ENCODE peak calls at places on chromosome 21, in nine cellular contexts. R is choroid plexus epithelial cell, G is stomach, N is heart right ventricle, A is dorsolateral prefrontal cortex, F is fibroblast of the aortic adventitia, B is esophagus muscularis mucosa, W is mucosa of descending colon, O is HFF-Myc. Y is an unnamed sample.

GRCh38 chr21:42515708-42516502 is 2.3 kb downstream of the SLC37A1 start:
- DNase-seq in R (no peak), G (no peak), N (no peak), A (no peak), F (no peak), B (no peak), W (peak), O (no peak), Y (no peak)

GRCh38 chr21:18318156-18318555 is 73.5 kb downstream of the CHODL start:
- DNase-seq in R (no peak), G (no peak), N (no peak), A (no peak), F (no peak), B (no peak), W (no peak), O (no peak), Y (no peak)

GRCh38 chr21:26389971-26390641 is 183.0 kb downstream of the CYYR1 start:
- DNase-seq in R (peak), G (no peak), N (no peak), A (no peak), F (peak), B (no peak), W (no peak), O (peak), Y (no peak)

GRCh38 chr21:42056468-42056867 is 14.6 kb upstream of the UMODL1 start:
- DNase-seq in R (no peak), G (peak), N (no peak), A (no peak), F (no peak), B (no peak), W (peak), O (no peak), Y (no peak)

GRCh38 chr21:42298237-42298636 is 17.0 kb downstream of the TFF3 start:
- DNase-seq in R (no peak), G (no peak), N (no peak), A (no peak), F (no peak), B (no peak), W (no peak), O (no peak), Y (no peak)

GRCh38 chr21:38817371-38818335 is 11.9 kb downstream of the ETS2 start:
- DNase-seq in R (peak), G (no peak), N (no peak), A (no peak), F (peak), B (no peak), W (no peak), O (no peak), Y (no peak)

GRCh38 chr21:31943586-31943985 is 70.8 kb downstream of the HUNK start:
- DNase-seq in R (no peak), G (no peak), N (no peak), A (no peak), F (no peak), B (no peak), W (no peak), O (no peak), Y (no peak)

GRCh38 chr21:14581902-14582457 is 35.9 kb upstream of the SAMSN1 start:
- DNase-seq in R (no peak), G (no peak), N (no peak), A (no peak), F (no peak), B (no peak), W (no peak), O (no peak), Y (no peak)

GRCh38 chr21:25664462-25665070 is 25.5 kb downstream of the JAM2 start:
- DNase-seq in R (no peak), G (no peak), N (peak), A (no peak), F (peak), B (no peak), W (no peak), O (no peak), Y (no peak)

GRCh38 chr21:41786521-41786987 is 19.7 kb upstream of the RIPK4 start:
- DNase-seq in R (no peak), G (peak), N (no peak), A (no peak), F (peak), B (no peak), W (no peak), O (peak), Y (no peak)

GRCh38 chr21:41655259-41655658 is 111.6 kb downstream of the RIPK4 start:
- DNase-seq in R (no peak), G (no peak), N (no peak), A (no peak), F (no peak), B (no peak), W (no peak), O (no peak), Y (no peak)

GRCh38 chr21:31557956-31558838 is 101.3 kb upstream of the SOD1 start:
- DNase-seq in R (peak), G (no peak), N (no peak), A (peak), F (no peak), B (no peak), W (peak), O (no peak), Y (peak)

GRCh38 chr21:34867785-34868184 is 181.3 kb downstream of the RUNX1 start:
- DNase-seq in R (no peak), G (no peak), N (no peak), A (no peak), F (no peak), B (no peak), W (no peak), O (no peak), Y (no peak)

GRCh38 chr21:45289655-45290515 is 2.2 kb upstream of the POFUT2 start:
- DNase-seq in R (peak), G (peak), N (peak), A (no peak), F (no peak), B (no peak), W (peak), O (no peak), Y (no peak)
- TF ChIP-seq CTCF in R (peak), G (no peak), N (no peak), A (no peak), F (peak), B (peak), W (no peak), O (peak), Y (no peak)

GRCh38 chr21:40466893-40467483 is 380.0 kb downstream of the DSCAM start:
- DNase-seq in R (peak), G (no peak), N (peak), A (no peak), F (no peak), B (no peak), W (no peak), O (no peak), Y (no peak)
- TF ChIP-seq CTCF in R (no peak), G (no peak), N (peak), A (peak), F (no peak), B (peak), W (no peak), O (peak), Y (no peak)

GRCh38 chr21:36929622-36930021 is 36.8 kb downstream of the HLCS start:
- DNase-seq in R (peak), G (peak), N (no peak), A (peak), F (no peak), B (no peak), W (no peak), O (no peak), Y (no peak)
- TF ChIP-seq CTCF in R (peak), G (no peak), N (no peak), A (peak), F (no peak), B (no peak), W (no peak), O (peak), Y (no peak)

GRCh38 chr21:16945580-16945979 is 567.3 kb upstream of the CXADR start:
- DNase-seq in R (peak), G (no peak), N (no peak), A (no peak), F (peak), B (no peak), W (no peak), O (no peak), Y (no peak)

DNA sequence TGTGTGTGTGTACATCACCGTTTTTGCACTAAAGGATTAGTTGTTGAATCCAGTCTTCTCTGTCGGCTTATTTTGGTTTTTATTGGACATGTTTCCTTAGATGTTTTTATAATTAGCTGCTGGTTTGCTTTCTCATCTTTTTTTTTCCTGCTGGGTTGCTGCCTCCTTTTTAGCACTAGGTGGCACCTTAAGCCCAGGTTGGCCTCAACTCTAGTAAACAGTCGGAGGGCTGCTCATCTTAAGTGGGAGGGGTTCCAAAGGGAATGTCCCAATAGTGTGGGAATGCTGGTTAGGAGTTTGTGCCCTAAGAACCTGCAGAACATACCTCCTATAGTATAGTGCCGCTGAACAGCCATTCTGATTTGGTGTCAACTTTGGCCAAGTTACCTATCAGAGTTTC is 570.1 kb upstream of the CXADR start:
- DNase-seq in R (peak), G (no peak), N (no peak), A (no peak), F (peak), B (no peak), W (no peak), O (no peak), Y (no peak)
- TF ChIP-seq CTCF in R (peak), G (no peak), N (no peak), A (peak), F (peak), B (peak), W (no peak), O (peak), Y (no peak)

DNA sequence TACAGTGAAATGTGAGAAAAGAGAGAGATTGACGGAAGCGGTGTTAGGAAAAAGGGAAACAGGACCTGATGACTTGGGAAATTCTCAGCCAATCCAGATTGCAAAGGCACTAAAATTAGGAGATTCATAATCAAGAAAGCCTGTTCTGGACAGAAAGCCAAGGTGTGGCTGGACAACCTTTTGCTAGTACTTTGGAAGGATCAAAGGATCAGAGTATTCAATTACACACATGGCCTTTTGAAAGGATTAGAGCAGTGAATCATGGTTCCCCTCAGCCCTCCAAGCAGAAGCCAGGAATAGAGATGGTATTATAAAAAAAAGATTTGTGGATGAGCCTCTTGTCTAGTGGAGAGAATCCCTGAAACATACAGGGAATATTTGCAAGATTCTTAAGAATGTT is 669.8 kb upstream of the ADAMTS5 start:
- DNase-seq in R (no peak), G (no peak), N (no peak), A (no peak), F (no peak), B (no peak), W (no peak), O (no peak), Y (no peak)
- TF ChIP-seq CTCF in R (no peak), G (no peak), N (no peak), A (no peak), F (no peak), B (no peak), W (no peak), O (no peak), Y (no peak)